ENCODE peak calls at places on chromosomes 13 and 19, in nine cellular contexts. H is epithelial cell of proximal tubule; G is progenitor cell of endocrine pancreas; L is epithelial cell of esophagus; E is lower leg skin; M is body of pancreas; V is left ventricle myocardium inferior; D is nephron progenitor cell; O is CD8-positive, alpha-beta T cell. T is an unnamed sample.

GRCh38 chr13:110850840-110851239 is 64.0 kb downstream of the ANKRD10 start:
- DNase-seq in L (no peak), H (no peak), O (no peak), D (no peak), E (no peak), G (no peak), M (no peak), V (no peak), T (no peak)

GRCh38 chr13:79389031-79389430 is 17.0 kb downstream of the RBM26 start:
- DNase-seq in M (no peak), G (no peak), O (no peak), D (no peak), E (no peak), L (no peak), V (no peak), H (no peak), T (no peak)

GRCh38 chr13:80524447-80525215 is 183.7 kb upstream of the SPRY2 start:
- DNase-seq in L (peak), O (no peak), D (no peak), V (no peak), G (no peak), M (no peak), E (no peak), H (no peak), T (no peak)

GRCh38 chr13:43072394-43072793 is 49.0 kb downstream of the DNAJC15 start:
- DNase-seq in M (no peak), L (peak), V (peak), O (no peak), G (no peak), E (no peak), H (no peak), D (no peak), T (no peak)

GRCh38 chr13:28138756-28139470 is 568 bp downstream of the PAN3 start:
- DNase-seq in V (peak), E (peak), D (peak), H (no peak), L (peak), O (peak), G (peak), M (peak), T (no peak)

GRCh38 chr13:86591862-86592261 is 792.6 kb upstream of the SLITRK6 start:
- DNase-seq in O (no peak), L (peak), H (no peak), D (no peak), V (no peak), M (no peak), G (no peak), E (no peak), T (no peak)

GRCh38 chr13:69970521-69970920 is 137.1 kb upstream of the ATXN8OS start:
- DNase-seq in L (peak), G (no peak), H (peak), M (no peak), D (no peak), V (no peak), E (no peak), O (no peak), T (no peak)

GRCh38 chr19:28426110-28426901 is 786.6 kb downstream of the UQCRFS1 start:
- DNase-seq in G (no peak), D (peak), E (no peak), V (no peak), L (no peak), O (no peak), M (no peak), H (no peak), T (no peak)

GRCh38 chr19:52961981-52962380 is 700 bp downstream of the ZNF816 start:
- DNase-seq in D (no peak), H (no peak), M (no peak), O (no peak), L (no peak), E (peak), V (no peak), G (no peak), T (no peak)

GRCh38 chr19:40549007-40549708 is 27.5 kb upstream of the SHKBP1 start:
- DNase-seq in D (peak), V (peak), E (no peak), O (peak), H (no peak), G (peak), M (peak), L (peak), T (peak)

GRCh38 chr13:33188093-33188882 is 97.3 kb downstream of the STARD13 start:
- DNase-seq in M (no peak), O (no peak), G (no peak), D (no peak), V (no peak), L (no peak), H (no peak), E (no peak), T (peak)

GRCh38 chr19:51372649-51373504 is at the start of gene NKG7:
- DNase-seq in O (peak), H (no peak), V (no peak), L (no peak), D (no peak), M (no peak), E (no peak), G (no peak), T (no peak)

GRCh38 chr13:80040219-80040976 is 300.5 kb downstream of the SPRY2 start:
- DNase-seq in E (no peak), M (no peak), H (peak), V (no peak), O (no peak), G (no peak), L (peak), D (no peak), T (peak)

GRCh38 chr13:71754407-71754974 is 112.5 kb downstream of the DACH1 start:
- DNase-seq in H (no peak), M (no peak), L (no peak), O (no peak), G (no peak), E (no peak), V (no peak), D (no peak), T (no peak)
- TF ChIP-seq CTCF in H (peak), M (no peak), L (no peak), O (no peak), G (peak), E (no peak), V (peak), D (no peak), T (no peak)

GRCh38 chr19:489418-490196 is 6.7 kb upstream of the MADCAM1 start:
- DNase-seq in H (no peak), O (no peak), E (peak), D (no peak), V (no peak), G (no peak), M (peak), L (no peak), T (no peak)

GRCh38 chr19:492091-492531 is 4.2 kb upstream of the MADCAM1 start:
- DNase-seq in L (no peak), D (peak), H (no peak), G (no peak), O (peak), V (no peak), M (no peak), E (no peak), T (no peak)

GRCh38 chr19:485583-486236 is 10.6 kb upstream of the MADCAM1 start:
- DNase-seq in E (peak), D (peak), H (no peak), O (no peak), V (peak), G (no peak), M (peak), L (peak), T (no peak)

GRCh38 chr19:491146-491741 is 5.0 kb upstream of the MADCAM1 start:
- DNase-seq in D (no peak), M (no peak), O (no peak), H (no peak), L (no peak), G (no peak), E (no peak), V (no peak), T (no peak)

GRCh38 chr19:488505-489417 is 7.5 kb upstream of the MADCAM1 start:
- DNase-seq in G (peak), O (peak), D (peak), L (peak), V (peak), E (peak), M (peak), H (no peak), T (peak)
- TF ChIP-seq CTCF in G (no peak), O (no peak), D (no peak), L (no peak), V (no peak), E (no peak), M (no peak), H (no peak), T (peak)

DNA sequence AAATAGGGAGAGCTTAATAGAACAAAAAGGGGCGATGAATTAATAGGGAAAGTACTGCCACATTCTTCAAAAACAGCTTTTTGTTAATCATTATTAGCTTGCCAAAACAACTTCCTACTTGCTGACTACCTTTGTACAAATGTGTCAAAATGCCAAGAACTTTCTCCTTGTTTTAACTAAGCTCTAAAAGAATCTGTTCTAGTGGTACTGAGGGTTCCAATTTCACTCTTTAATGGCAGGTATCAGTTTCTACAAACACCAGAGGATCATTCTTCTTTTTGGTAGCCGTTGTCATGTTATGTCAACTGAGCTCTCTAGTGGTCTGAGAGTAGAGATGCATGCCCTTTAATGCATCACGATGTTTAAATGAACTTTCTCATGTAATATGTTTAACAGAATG is 29.4 kb upstream of the FBXL3 start:
- DNase-seq in O (no peak), D (no peak), V (no peak), H (peak), E (no peak), L (no peak), G (no peak), M (no peak), T (no peak)
- TF ChIP-seq CTCF in O (no peak), D (peak), V (no peak), H (no peak), E (no peak), L (no peak), G (no peak), M (no peak), T (no peak)

DNA sequence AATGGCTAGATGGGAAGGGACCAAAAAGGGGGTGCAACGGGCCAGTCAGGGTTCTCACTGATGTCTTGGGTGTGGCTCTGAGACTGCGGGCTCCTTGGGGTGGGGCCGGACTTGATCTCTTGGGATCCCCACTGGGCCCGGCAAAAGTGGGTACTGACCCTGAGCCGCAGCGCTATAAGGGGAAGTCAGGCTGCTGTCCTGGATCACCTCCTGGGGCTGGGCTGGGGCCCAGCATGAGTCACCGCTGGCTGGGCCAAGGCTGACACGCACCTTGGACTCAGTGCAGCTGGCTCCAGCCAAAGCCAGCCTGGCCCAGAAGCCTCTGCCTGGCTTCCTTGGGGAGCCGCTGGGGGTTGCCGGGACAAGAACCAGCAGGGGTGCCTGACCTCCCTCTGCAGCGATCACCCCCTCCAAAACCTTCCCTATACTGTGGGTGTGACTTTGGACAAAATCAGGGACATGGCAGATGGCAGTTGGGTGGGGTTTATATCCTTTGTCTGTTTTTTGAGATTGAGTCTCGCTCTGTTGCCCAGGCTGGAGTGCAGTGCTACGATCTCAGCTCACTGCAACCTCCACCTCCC is 614 bp upstream of the IQCN start:
- DNase-seq in E (peak), G (no peak), L (peak), V (peak), M (peak), D (no peak), H (no peak), O (no peak), T (peak)
- TF ChIP-seq CTCF in E (no peak), G (no peak), L (no peak), V (peak), M (no peak), D (no peak), H (no peak), O (no peak), T (peak)

GRCh38 chr19:35928507-35928906 is 7.7 kb upstream of the LRFN3 start:
- DNase-seq in M (no peak), E (no peak), L (no peak), H (no peak), O (no peak), G (no peak), D (no peak), V (no peak), T (no peak)

GRCh38 chr19:35935911-35936737 is at the start of gene LRFN3:
- DNase-seq in G (peak), D (peak), M (peak), V (peak), E (peak), O (peak), L (peak), H (no peak), T (peak)

GRCh38 chr19:35932291-35932936 is 3.8 kb upstream of the LRFN3 start:
- DNase-seq in G (no peak), D (no peak), H (no peak), E (no peak), V (no peak), L (no peak), O (no peak), M (no peak), T (no peak)

GRCh38 chr19:35931161-35931873 is 4.9 kb upstream of the LRFN3 start:
- DNase-seq in D (peak), G (peak), H (peak), O (peak), E (peak), L (peak), M (peak), V (peak), T (peak)

DNA sequence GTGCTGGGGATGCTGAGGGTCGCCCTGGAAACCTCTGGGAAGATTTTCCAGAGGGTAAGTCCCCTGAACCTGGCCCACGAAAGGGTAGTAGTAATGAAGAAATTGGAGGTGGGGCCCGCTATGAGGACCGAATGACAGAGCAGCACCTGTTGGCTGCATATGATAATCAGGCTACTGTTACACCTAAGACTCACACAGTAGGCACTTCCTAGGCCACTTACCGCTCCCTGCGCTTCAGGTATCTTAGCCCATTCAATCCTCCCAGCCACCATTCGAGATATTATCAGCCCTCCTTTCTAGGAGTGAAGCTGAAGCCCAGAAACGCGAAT is 4.3 kb upstream of the LRFN3 start:
- DNase-seq in L (no peak), V (no peak), H (no peak), M (no peak), G (no peak), O (no peak), D (no peak), E (no peak), T (no peak)
- TF ChIP-seq CTCF in L (no peak), V (peak), H (no peak), M (no peak), G (no peak), O (no peak), D (peak), E (no peak), T (no peak)

GRCh38 chr19:57802269-57802668 is 12.4 kb downstream of the ZNF552 start:
- DNase-seq in H (no peak), V (no peak), E (no peak), L (no peak), M (no peak), O (no peak), G (no peak), D (no peak), T (no peak)
- TF ChIP-seq CTCF in H (no peak), V (no peak), E (no peak), L (no peak), M (no peak), O (no peak), G (no peak), D (no peak), T (no peak)

GRCh38 chr19:13100871-13101589 is 1.6 kb downstream of the LYL1 start:
- DNase-seq in L (no peak), E (peak), O (no peak), D (no peak), G (no peak), M (no peak), V (no peak), H (no peak), T (no peak)
- TF ChIP-seq CTCF in L (peak), E (no peak), O (no peak), D (peak), G (peak), M (peak), V (peak), H (peak), T (peak)

GRCh38 chr19:55640043-55640576 is 692 bp upstream of the ZNF580 start:
- DNase-seq in L (peak), D (no peak), G (no peak), E (no peak), V (peak), M (peak), H (no peak), O (peak), T (peak)
- TF ChIP-seq CTCF in L (peak), D (no peak), G (no peak), E (no peak), V (peak), M (peak), H (peak), O (peak), T (peak)

GRCh38 chr13:47004022-47004421 is 107.2 kb upstream of the HTR2A start:
- DNase-seq in G (no peak), E (no peak), M (no peak), O (no peak), L (peak), H (no peak), D (no peak), V (no peak), T (no peak)
- TF ChIP-seq CTCF in G (no peak), E (no peak), M (no peak), O (no peak), L (peak), H (no peak), D (no peak), V (no peak), T (no peak)

T was measured in HFFc6.